ENCODE peak calls at places on chromosome 19, in ten cellular contexts. One of them, this sample, is unnamed.

GRCh38 chr19:1172353-1173159 is 1.5 kb downstream of the SBNO2 start:
- DNase-seq in activated T-helper 1 cell treated with anti-CD3 and anti-CD28 coated beads, Interleukin-12 subunit alpha, Interleukin-12 subunit beta, Interleukin-2, Interleukin-4 antibody, amounts not matched to agents 30 ng/mL and 10 ng/mL and 1 ng/mL, durations not matched to agents 14 hours and 24 hours and 36 hours: no peak
- DNase-seq in left cardiac atrium: peak; percentile 81
- DNase-seq in adipocyte: peak; percentile 78
- DNase-seq in neuronal stem cell: no peak
- DNase-seq in Peyer's patch: peak; percentile 73
- DNase-seq in CD8-positive, alpha-beta T cell: no peak
- DNase-seq in stimulated activated CD4-positive, alpha-beta T cell treated with anti-CD3 and anti-CD28 coated beads, Interleukin-15, amount 100 ng/mL, for 48 hours: no peak
- DNase-seq in T-cell: no peak
- DNase-seq in activated CD4-positive, CD25-positive, alpha-beta regulatory T cell: no peak
- DNase-seq in this sample: no peak

GRCh38 chr19:7843521-7843920 is 13.5 kb downstream of the EVI5L start:
- DNase-seq in left cardiac atrium: no peak
- DNase-seq in stimulated activated CD4-positive, alpha-beta T cell treated with anti-CD3 and anti-CD28 coated beads, Interleukin-15, amount 100 ng/mL, for 48 hours: no peak
- DNase-seq in T-cell: no peak
- DNase-seq in Peyer's patch: no peak
- DNase-seq in neuronal stem cell: no peak
- DNase-seq in CD8-positive, alpha-beta T cell: no peak
- DNase-seq in activated CD4-positive, CD25-positive, alpha-beta regulatory T cell: no peak
- DNase-seq in activated T-helper 1 cell treated with anti-CD3 and anti-CD28 coated beads, Interleukin-12 subunit alpha, Interleukin-12 subunit beta, Interleukin-2, Interleukin-4 antibody, amounts not matched to agents 30 ng/mL and 10 ng/mL and 1 ng/mL, durations not matched to agents 14 hours and 24 hours and 36 hours: no peak
- DNase-seq in adipocyte: no peak
- DNase-seq in this sample: no peak

GRCh38 chr19:13689050-13689449 is 75.3 kb upstream of the MRI1 start:
- DNase-seq in Peyer's patch: no peak
- DNase-seq in activated T-helper 1 cell treated with anti-CD3 and anti-CD28 coated beads, Interleukin-12 subunit alpha, Interleukin-12 subunit beta, Interleukin-2, Interleukin-4 antibody, amounts not matched to agents 30 ng/mL and 10 ng/mL and 1 ng/mL, durations not matched to agents 14 hours and 24 hours and 36 hours: no peak
- DNase-seq in neuronal stem cell: peak; percentile 14
- DNase-seq in adipocyte: peak; percentile 20
- DNase-seq in T-cell: no peak
- DNase-seq in CD8-positive, alpha-beta T cell: no peak
- DNase-seq in stimulated activated CD4-positive, alpha-beta T cell treated with anti-CD3 and anti-CD28 coated beads, Interleukin-15, amount 100 ng/mL, for 48 hours: no peak
- DNase-seq in activated CD4-positive, CD25-positive, alpha-beta regulatory T cell: no peak
- DNase-seq in left cardiac atrium: no peak
- DNase-seq in this sample: no peak

GRCh38 chr19:16571689-16572331 is 405 bp downstream of the SLC35E1 start:
- DNase-seq in activated T-helper 1 cell treated with anti-CD3 and anti-CD28 coated beads, Interleukin-12 subunit alpha, Interleukin-12 subunit beta, Interleukin-2, Interleukin-4 antibody, amounts not matched to agents 30 ng/mL and 10 ng/mL and 1 ng/mL, durations not matched to agents 14 hours and 24 hours and 36 hours: no peak
- DNase-seq in Peyer's patch: no peak
- DNase-seq in adipocyte: peak; percentile 57
- DNase-seq in T-cell: no peak
- DNase-seq in stimulated activated CD4-positive, alpha-beta T cell treated with anti-CD3 and anti-CD28 coated beads, Interleukin-15, amount 100 ng/mL, for 48 hours: no peak
- DNase-seq in neuronal stem cell: peak; percentile 24
- DNase-seq in CD8-positive, alpha-beta T cell: peak; percentile 33
- DNase-seq in left cardiac atrium: no peak
- DNase-seq in activated CD4-positive, CD25-positive, alpha-beta regulatory T cell: no peak
- DNase-seq in this sample: no peak

GRCh38 chr19:19461671-19462622 is 53.4 kb downstream of the TSSK6 start:
- DNase-seq in T-cell: no peak
- DNase-seq in stimulated activated CD4-positive, alpha-beta T cell treated with anti-CD3 and anti-CD28 coated beads, Interleukin-15, amount 100 ng/mL, for 48 hours: no peak
- DNase-seq in neuronal stem cell: peak; percentile 54
- DNase-seq in left cardiac atrium: peak; percentile 77
- DNase-seq in CD8-positive, alpha-beta T cell: peak; percentile 46
- DNase-seq in activated T-helper 1 cell treated with anti-CD3 and anti-CD28 coated beads, Interleukin-12 subunit alpha, Interleukin-12 subunit beta, Interleukin-2, Interleukin-4 antibody, amounts not matched to agents 30 ng/mL and 10 ng/mL and 1 ng/mL, durations not matched to agents 14 hours and 24 hours and 36 hours: no peak
- DNase-seq in activated CD4-positive, CD25-positive, alpha-beta regulatory T cell: no peak
- DNase-seq in adipocyte: peak; percentile 38
- DNase-seq in Peyer's patch: peak; percentile 61
- DNase-seq in this sample: no peak

GRCh38 chr19:2747349-2747748 is 7.5 kb upstream of the SLC39A3 start:
- DNase-seq in neuronal stem cell: no peak
- DNase-seq in adipocyte: no peak
- DNase-seq in T-cell: no peak
- DNase-seq in CD8-positive, alpha-beta T cell: no peak
- DNase-seq in stimulated activated CD4-positive, alpha-beta T cell treated with anti-CD3 and anti-CD28 coated beads, Interleukin-15, amount 100 ng/mL, for 48 hours: no peak
- DNase-seq in activated CD4-positive, CD25-positive, alpha-beta regulatory T cell: no peak
- DNase-seq in activated T-helper 1 cell treated with anti-CD3 and anti-CD28 coated beads, Interleukin-12 subunit alpha, Interleukin-12 subunit beta, Interleukin-2, Interleukin-4 antibody, amounts not matched to agents 30 ng/mL and 10 ng/mL and 1 ng/mL, durations not matched to agents 14 hours and 24 hours and 36 hours: no peak
- DNase-seq in Peyer's patch: no peak
- DNase-seq in left cardiac atrium: no peak
- DNase-seq in this sample: no peak

GRCh38 chr19:5172859-5173577 is 167.6 kb downstream of the PTPRS start:
- DNase-seq in T-cell: no peak
- DNase-seq in neuronal stem cell: no peak
- DNase-seq in activated T-helper 1 cell treated with anti-CD3 and anti-CD28 coated beads, Interleukin-12 subunit alpha, Interleukin-12 subunit beta, Interleukin-2, Interleukin-4 antibody, amounts not matched to agents 30 ng/mL and 10 ng/mL and 1 ng/mL, durations not matched to agents 14 hours and 24 hours and 36 hours: no peak
- DNase-seq in adipocyte: peak; percentile 97
- DNase-seq in Peyer's patch: no peak
- DNase-seq in CD8-positive, alpha-beta T cell: no peak
- DNase-seq in activated CD4-positive, CD25-positive, alpha-beta regulatory T cell: no peak
- DNase-seq in left cardiac atrium: no peak
- DNase-seq in stimulated activated CD4-positive, alpha-beta T cell treated with anti-CD3 and anti-CD28 coated beads, Interleukin-15, amount 100 ng/mL, for 48 hours: no peak
- DNase-seq in this sample: no peak

GRCh38 chr19:10461047-10461949 is 41.0 kb downstream of the PDE4A start:
- DNase-seq in adipocyte: peak; percentile 95
- DNase-seq in neuronal stem cell: peak; percentile 89
- DNase-seq in CD8-positive, alpha-beta T cell: peak; percentile 83
- DNase-seq in Peyer's patch: peak; percentile 97
- DNase-seq in activated T-helper 1 cell treated with anti-CD3 and anti-CD28 coated beads, Interleukin-12 subunit alpha, Interleukin-12 subunit beta, Interleukin-2, Interleukin-4 antibody, amounts not matched to agents 30 ng/mL and 10 ng/mL and 1 ng/mL, durations not matched to agents 14 hours and 24 hours and 36 hours: peak; percentile 81
- DNase-seq in activated CD4-positive, CD25-positive, alpha-beta regulatory T cell: peak; percentile 77
- DNase-seq in left cardiac atrium: peak; percentile 96
- DNase-seq in stimulated activated CD4-positive, alpha-beta T cell treated with anti-CD3 and anti-CD28 coated beads, Interleukin-15, amount 100 ng/mL, for 48 hours: peak; percentile 89
- DNase-seq in T-cell: peak; percentile 81
- DNase-seq in this sample: peak; percentile 93

GRCh38 chr19:2064395-2064787 is 13.3 kb upstream of the MKNK2 start:
- DNase-seq in Peyer's patch: no peak
- DNase-seq in activated T-helper 1 cell treated with anti-CD3 and anti-CD28 coated beads, Interleukin-12 subunit alpha, Interleukin-12 subunit beta, Interleukin-2, Interleukin-4 antibody, amounts not matched to agents 30 ng/mL and 10 ng/mL and 1 ng/mL, durations not matched to agents 14 hours and 24 hours and 36 hours: no peak
- DNase-seq in adipocyte: no peak
- DNase-seq in stimulated activated CD4-positive, alpha-beta T cell treated with anti-CD3 and anti-CD28 coated beads, Interleukin-15, amount 100 ng/mL, for 48 hours: no peak
- DNase-seq in left cardiac atrium: no peak
- DNase-seq in activated CD4-positive, CD25-positive, alpha-beta regulatory T cell: no peak
- DNase-seq in CD8-positive, alpha-beta T cell: no peak
- DNase-seq in neuronal stem cell: no peak
- DNase-seq in T-cell: no peak
- DNase-seq in this sample: no peak

GRCh38 chr19:39308531-39309304 is 11.9 kb downstream of the LRFN1 start:
- DNase-seq in CD8-positive, alpha-beta T cell: no peak
- DNase-seq in stimulated activated CD4-positive, alpha-beta T cell treated with anti-CD3 and anti-CD28 coated beads, Interleukin-15, amount 100 ng/mL, for 48 hours: no peak
- DNase-seq in neuronal stem cell: no peak
- DNase-seq in adipocyte: no peak
- DNase-seq in T-cell: no peak
- DNase-seq in left cardiac atrium: no peak
- DNase-seq in activated T-helper 1 cell treated with anti-CD3 and anti-CD28 coated beads, Interleukin-12 subunit alpha, Interleukin-12 subunit beta, Interleukin-2, Interleukin-4 antibody, amounts not matched to agents 30 ng/mL and 10 ng/mL and 1 ng/mL, durations not matched to agents 14 hours and 24 hours and 36 hours: no peak
- DNase-seq in Peyer's patch: no peak
- DNase-seq in activated CD4-positive, CD25-positive, alpha-beta regulatory T cell: no peak
- DNase-seq in this sample: no peak

GRCh38 chr19:15210323-15210774 is 9.6 kb upstream of the NOTCH3 start:
- DNase-seq in left cardiac atrium: peak; percentile 61
- DNase-seq in activated CD4-positive, CD25-positive, alpha-beta regulatory T cell: no peak
- DNase-seq in neuronal stem cell: no peak
- DNase-seq in T-cell: no peak
- DNase-seq in activated T-helper 1 cell treated with anti-CD3 and anti-CD28 coated beads, Interleukin-12 subunit alpha, Interleukin-12 subunit beta, Interleukin-2, Interleukin-4 antibody, amounts not matched to agents 30 ng/mL and 10 ng/mL and 1 ng/mL, durations not matched to agents 14 hours and 24 hours and 36 hours: no peak
- DNase-seq in stimulated activated CD4-positive, alpha-beta T cell treated with anti-CD3 and anti-CD28 coated beads, Interleukin-15, amount 100 ng/mL, for 48 hours: no peak
- DNase-seq in Peyer's patch: no peak
- DNase-seq in CD8-positive, alpha-beta T cell: no peak
- DNase-seq in adipocyte: peak; percentile 56
- DNase-seq in this sample: no peak

GRCh38 chr19:56601375-56601774 is 6.3 kb downstream of the ZNF71 start:
- DNase-seq in CD8-positive, alpha-beta T cell: no peak
- DNase-seq in stimulated activated CD4-positive, alpha-beta T cell treated with anti-CD3 and anti-CD28 coated beads, Interleukin-15, amount 100 ng/mL, for 48 hours: no peak
- DNase-seq in neuronal stem cell: no peak
- DNase-seq in adipocyte: no peak
- DNase-seq in activated T-helper 1 cell treated with anti-CD3 and anti-CD28 coated beads, Interleukin-12 subunit alpha, Interleukin-12 subunit beta, Interleukin-2, Interleukin-4 antibody, amounts not matched to agents 30 ng/mL and 10 ng/mL and 1 ng/mL, durations not matched to agents 14 hours and 24 hours and 36 hours: no peak
- DNase-seq in Peyer's patch: no peak
- DNase-seq in activated CD4-positive, CD25-positive, alpha-beta regulatory T cell: no peak
- DNase-seq in T-cell: no peak
- DNase-seq in left cardiac atrium: no peak
- DNase-seq in this sample: no peak

GRCh38 chr19:35346193-35347052 is 1.3 kb upstream of the FFAR1 start:
- DNase-seq in T-cell: peak; percentile 70
- DNase-seq in neuronal stem cell: no peak
- DNase-seq in Peyer's patch: peak; percentile 46
- DNase-seq in stimulated activated CD4-positive, alpha-beta T cell treated with anti-CD3 and anti-CD28 coated beads, Interleukin-15, amount 100 ng/mL, for 48 hours: peak; percentile 64
- DNase-seq in adipocyte: no peak
- DNase-seq in activated T-helper 1 cell treated with anti-CD3 and anti-CD28 coated beads, Interleukin-12 subunit alpha, Interleukin-12 subunit beta, Interleukin-2, Interleukin-4 antibody, amounts not matched to agents 30 ng/mL and 10 ng/mL and 1 ng/mL, durations not matched to agents 14 hours and 24 hours and 36 hours: peak; percentile 52
- DNase-seq in activated CD4-positive, CD25-positive, alpha-beta regulatory T cell: no peak
- DNase-seq in CD8-positive, alpha-beta T cell: peak; percentile 72
- DNase-seq in left cardiac atrium: no peak
- DNase-seq in this sample: peak; percentile 24

GRCh38 chr19:38274734-38275133 is 10.4 kb downstream of the SPINT2 start:
- DNase-seq in T-cell: no peak
- DNase-seq in adipocyte: no peak
- DNase-seq in Peyer's patch: no peak
- DNase-seq in activated T-helper 1 cell treated with anti-CD3 and anti-CD28 coated beads, Interleukin-12 subunit alpha, Interleukin-12 subunit beta, Interleukin-2, Interleukin-4 antibody, amounts not matched to agents 30 ng/mL and 10 ng/mL and 1 ng/mL, durations not matched to agents 14 hours and 24 hours and 36 hours: no peak
- DNase-seq in neuronal stem cell: no peak
- DNase-seq in CD8-positive, alpha-beta T cell: no peak
- DNase-seq in stimulated activated CD4-positive, alpha-beta T cell treated with anti-CD3 and anti-CD28 coated beads, Interleukin-15, amount 100 ng/mL, for 48 hours: no peak
- DNase-seq in activated CD4-positive, CD25-positive, alpha-beta regulatory T cell: no peak
- DNase-seq in left cardiac atrium: peak; percentile 47
- DNase-seq in this sample: no peak

GRCh38 chr19:16325161-16325527 is 518 bp downstream of the KLF2 start:
- DNase-seq in activated T-helper 1 cell treated with anti-CD3 and anti-CD28 coated beads, Interleukin-12 subunit alpha, Interleukin-12 subunit beta, Interleukin-2, Interleukin-4 antibody, amounts not matched to agents 30 ng/mL and 10 ng/mL and 1 ng/mL, durations not matched to agents 14 hours and 24 hours and 36 hours: peak; percentile 46
- DNase-seq in Peyer's patch: peak; percentile 59
- DNase-seq in adipocyte: peak; percentile 66
- DNase-seq in left cardiac atrium: no peak
- DNase-seq in T-cell: peak; percentile 45
- DNase-seq in CD8-positive, alpha-beta T cell: peak; percentile 64
- DNase-seq in neuronal stem cell: peak; percentile 17
- DNase-seq in stimulated activated CD4-positive, alpha-beta T cell treated with anti-CD3 and anti-CD28 coated beads, Interleukin-15, amount 100 ng/mL, for 48 hours: no peak
- DNase-seq in activated CD4-positive, CD25-positive, alpha-beta regulatory T cell: no peak
- DNase-seq in this sample: no peak

GRCh38 chr19:11195681-11196080 is 1.7 kb downstream of the KANK2 start:
- DNase-seq in stimulated activated CD4-positive, alpha-beta T cell treated with anti-CD3 and anti-CD28 coated beads, Interleukin-15, amount 100 ng/mL, for 48 hours: no peak
- DNase-seq in Peyer's patch: no peak
- DNase-seq in neuronal stem cell: no peak
- DNase-seq in activated T-helper 1 cell treated with anti-CD3 and anti-CD28 coated beads, Interleukin-12 subunit alpha, Interleukin-12 subunit beta, Interleukin-2, Interleukin-4 antibody, amounts not matched to agents 30 ng/mL and 10 ng/mL and 1 ng/mL, durations not matched to agents 14 hours and 24 hours and 36 hours: no peak
- DNase-seq in T-cell: no peak
- DNase-seq in CD8-positive, alpha-beta T cell: no peak
- DNase-seq in activated CD4-positive, CD25-positive, alpha-beta regulatory T cell: no peak
- DNase-seq in left cardiac atrium: no peak
- DNase-seq in adipocyte: no peak
- DNase-seq in this sample: no peak

GRCh38 chr19:5026706-5027273 is 57.9 kb downstream of the KDM4B start:
- DNase-seq in activated CD4-positive, CD25-positive, alpha-beta regulatory T cell: no peak
- DNase-seq in neuronal stem cell: no peak
- DNase-seq in Peyer's patch: no peak
- DNase-seq in adipocyte: peak; percentile 25
- DNase-seq in CD8-positive, alpha-beta T cell: no peak
- DNase-seq in stimulated activated CD4-positive, alpha-beta T cell treated with anti-CD3 and anti-CD28 coated beads, Interleukin-15, amount 100 ng/mL, for 48 hours: no peak
- DNase-seq in activated T-helper 1 cell treated with anti-CD3 and anti-CD28 coated beads, Interleukin-12 subunit alpha, Interleukin-12 subunit beta, Interleukin-2, Interleukin-4 antibody, amounts not matched to agents 30 ng/mL and 10 ng/mL and 1 ng/mL, durations not matched to agents 14 hours and 24 hours and 36 hours: no peak
- DNase-seq in left cardiac atrium: no peak
- DNase-seq in T-cell: no peak
- DNase-seq in this sample: no peak

GRCh38 chr19:19597809-19598306 is 20.6 kb downstream of the PBX4 start:
- DNase-seq in left cardiac atrium: no peak
- DNase-seq in activated T-helper 1 cell treated with anti-CD3 and anti-CD28 coated beads, Interleukin-12 subunit alpha, Interleukin-12 subunit beta, Interleukin-2, Interleukin-4 antibody, amounts not matched to agents 30 ng/mL and 10 ng/mL and 1 ng/mL, durations not matched to agents 14 hours and 24 hours and 36 hours: peak; percentile 73
- DNase-seq in CD8-positive, alpha-beta T cell: peak; percentile 53
- DNase-seq in adipocyte: no peak
- DNase-seq in neuronal stem cell: no peak
- DNase-seq in activated CD4-positive, CD25-positive, alpha-beta regulatory T cell: no peak
- DNase-seq in Peyer's patch: no peak
- DNase-seq in stimulated activated CD4-positive, alpha-beta T cell treated with anti-CD3 and anti-CD28 coated beads, Interleukin-15, amount 100 ng/mL, for 48 hours: peak; percentile 61
- DNase-seq in T-cell: peak; percentile 56
- DNase-seq in this sample: no peak

GRCh38 chr19:18507021-18507726 is 14.7 kb downstream of the ELL start:
- DNase-seq in adipocyte: no peak
- DNase-seq in left cardiac atrium: peak; percentile 53
- DNase-seq in stimulated activated CD4-positive, alpha-beta T cell treated with anti-CD3 and anti-CD28 coated beads, Interleukin-15, amount 100 ng/mL, for 48 hours: no peak
- DNase-seq in T-cell: no peak
- DNase-seq in Peyer's patch: peak; percentile 71
- DNase-seq in CD8-positive, alpha-beta T cell: no peak
- DNase-seq in neuronal stem cell: no peak
- DNase-seq in activated T-helper 1 cell treated with anti-CD3 and anti-CD28 coated beads, Interleukin-12 subunit alpha, Interleukin-12 subunit beta, Interleukin-2, Interleukin-4 antibody, amounts not matched to agents 30 ng/mL and 10 ng/mL and 1 ng/mL, durations not matched to agents 14 hours and 24 hours and 36 hours: no peak
- DNase-seq in activated CD4-positive, CD25-positive, alpha-beta regulatory T cell: no peak
- DNase-seq in this sample: no peak

GRCh38 chr19:49327878-49328544 is 3.0 kb upstream of the SLC6A16 start:
- DNase-seq in T-cell: peak; percentile 25
- DNase-seq in activated CD4-positive, CD25-positive, alpha-beta regulatory T cell: no peak
- DNase-seq in CD8-positive, alpha-beta T cell: peak; percentile 47
- DNase-seq in neuronal stem cell: no peak
- DNase-seq in adipocyte: peak; percentile 15
- DNase-seq in stimulated activated CD4-positive, alpha-beta T cell treated with anti-CD3 and anti-CD28 coated beads, Interleukin-15, amount 100 ng/mL, for 48 hours: no peak
- DNase-seq in left cardiac atrium: no peak
- DNase-seq in Peyer's patch: no peak
- DNase-seq in activated T-helper 1 cell treated with anti-CD3 and anti-CD28 coated beads, Interleukin-12 subunit alpha, Interleukin-12 subunit beta, Interleukin-2, Interleukin-4 antibody, amounts not matched to agents 30 ng/mL and 10 ng/mL and 1 ng/mL, durations not matched to agents 14 hours and 24 hours and 36 hours: peak; percentile 32
- DNase-seq in this sample: no peak

GRCh38 chr19:54532528-54532927 is 29.9 kb downstream of the LAIR2 start:
- DNase-seq in CD8-positive, alpha-beta T cell: no peak
- DNase-seq in neuronal stem cell: no peak
- DNase-seq in activated CD4-positive, CD25-positive, alpha-beta regulatory T cell: no peak
- DNase-seq in T-cell: peak; percentile 31
- DNase-seq in stimulated activated CD4-positive, alpha-beta T cell treated with anti-CD3 and anti-CD28 coated beads, Interleukin-15, amount 100 ng/mL, for 48 hours: no peak
- DNase-seq in Peyer's patch: no peak
- DNase-seq in activated T-helper 1 cell treated with anti-CD3 and anti-CD28 coated beads, Interleukin-12 subunit alpha, Interleukin-12 subunit beta, Interleukin-2, Interleukin-4 antibody, amounts not matched to agents 30 ng/mL and 10 ng/mL and 1 ng/mL, durations not matched to agents 14 hours and 24 hours and 36 hours: no peak
- DNase-seq in adipocyte: no peak
- DNase-seq in left cardiac atrium: no peak
- DNase-seq in this sample: no peak

GRCh38 chr19:55485439-55486011 is 537 bp downstream of the NAT14 start:
- DNase-seq in activated CD4-positive, CD25-positive, alpha-beta regulatory T cell: no peak
- DNase-seq in CD8-positive, alpha-beta T cell: no peak
- DNase-seq in stimulated activated CD4-positive, alpha-beta T cell treated with anti-CD3 and anti-CD28 coated beads, Interleukin-15, amount 100 ng/mL, for 48 hours: no peak
- DNase-seq in Peyer's patch: no peak
- DNase-seq in left cardiac atrium: peak; percentile 37
- DNase-seq in activated T-helper 1 cell treated with anti-CD3 and anti-CD28 coated beads, Interleukin-12 subunit alpha, Interleukin-12 subunit beta, Interleukin-2, Interleukin-4 antibody, amounts not matched to agents 30 ng/mL and 10 ng/mL and 1 ng/mL, durations not matched to agents 14 hours and 24 hours and 36 hours: no peak
- DNase-seq in T-cell: no peak
- DNase-seq in adipocyte: no peak
- DNase-seq in neuronal stem cell: no peak
- DNase-seq in this sample: no peak

GRCh38 chr19:49339364-49340068 is 4.3 kb downstream of the CD37 start:
- DNase-seq in activated CD4-positive, CD25-positive, alpha-beta regulatory T cell: no peak
- DNase-seq in stimulated activated CD4-positive, alpha-beta T cell treated with anti-CD3 and anti-CD28 coated beads, Interleukin-15, amount 100 ng/mL, for 48 hours: no peak
- DNase-seq in neuronal stem cell: peak; percentile 89
- DNase-seq in left cardiac atrium: peak; percentile 92
- DNase-seq in activated T-helper 1 cell treated with anti-CD3 and anti-CD28 coated beads, Interleukin-12 subunit alpha, Interleukin-12 subunit beta, Interleukin-2, Interleukin-4 antibody, amounts not matched to agents 30 ng/mL and 10 ng/mL and 1 ng/mL, durations not matched to agents 14 hours and 24 hours and 36 hours: no peak
- DNase-seq in T-cell: no peak
- DNase-seq in CD8-positive, alpha-beta T cell: no peak
- DNase-seq in adipocyte: peak; percentile 33
- DNase-seq in Peyer's patch: peak; percentile 75
- DNase-seq in this sample: peak; percentile 54

GRCh38 chr19:1471514-1472107 is 7.4 kb downstream of the C19orf25 start:
- DNase-seq in activated T-helper 1 cell treated with anti-CD3 and anti-CD28 coated beads, Interleukin-12 subunit alpha, Interleukin-12 subunit beta, Interleukin-2, Interleukin-4 antibody, amounts not matched to agents 30 ng/mL and 10 ng/mL and 1 ng/mL, durations not matched to agents 14 hours and 24 hours and 36 hours: no peak
- DNase-seq in CD8-positive, alpha-beta T cell: peak; percentile 32
- DNase-seq in stimulated activated CD4-positive, alpha-beta T cell treated with anti-CD3 and anti-CD28 coated beads, Interleukin-15, amount 100 ng/mL, for 48 hours: no peak
- DNase-seq in neuronal stem cell: no peak
- DNase-seq in left cardiac atrium: no peak
- DNase-seq in Peyer's patch: no peak
- DNase-seq in adipocyte: no peak
- DNase-seq in T-cell: no peak
- DNase-seq in activated CD4-positive, CD25-positive, alpha-beta regulatory T cell: no peak
- DNase-seq in this sample: no peak

GRCh38 chr19:56101095-56101494 is 20.0 kb downstream of the ZNF787 start:
- DNase-seq in neuronal stem cell: no peak
- DNase-seq in CD8-positive, alpha-beta T cell: no peak
- DNase-seq in left cardiac atrium: no peak
- DNase-seq in T-cell: no peak
- DNase-seq in activated T-helper 1 cell treated with anti-CD3 and anti-CD28 coated beads, Interleukin-12 subunit alpha, Interleukin-12 subunit beta, Interleukin-2, Interleukin-4 antibody, amounts not matched to agents 30 ng/mL and 10 ng/mL and 1 ng/mL, durations not matched to agents 14 hours and 24 hours and 36 hours: no peak
- DNase-seq in activated CD4-positive, CD25-positive, alpha-beta regulatory T cell: no peak
- DNase-seq in stimulated activated CD4-positive, alpha-beta T cell treated with anti-CD3 and anti-CD28 coated beads, Interleukin-15, amount 100 ng/mL, for 48 hours: no peak
- DNase-seq in Peyer's patch: no peak
- DNase-seq in adipocyte: no peak
- DNase-seq in this sample: no peak

GRCh38 chr19:54462072-54462712 is 1.4 kb downstream of the LENG9 start:
- DNase-seq in stimulated activated CD4-positive, alpha-beta T cell treated with anti-CD3 and anti-CD28 coated beads, Interleukin-15, amount 100 ng/mL, for 48 hours: no peak
- DNase-seq in activated CD4-positive, CD25-positive, alpha-beta regulatory T cell: no peak
- DNase-seq in adipocyte: no peak
- DNase-seq in activated T-helper 1 cell treated with anti-CD3 and anti-CD28 coated beads, Interleukin-12 subunit alpha, Interleukin-12 subunit beta, Interleukin-2, Interleukin-4 antibody, amounts not matched to agents 30 ng/mL and 10 ng/mL and 1 ng/mL, durations not matched to agents 14 hours and 24 hours and 36 hours: no peak
- DNase-seq in left cardiac atrium: peak; percentile 41
- DNase-seq in Peyer's patch: no peak
- DNase-seq in neuronal stem cell: no peak
- DNase-seq in T-cell: no peak
- DNase-seq in CD8-positive, alpha-beta T cell: no peak
- DNase-seq in this sample: no peak

GRCh38 chr19:32380269-32380668 is 25.3 kb upstream of the DPY19L3 start:
- DNase-seq in Peyer's patch: no peak
- DNase-seq in activated CD4-positive, CD25-positive, alpha-beta regulatory T cell: no peak
- DNase-seq in T-cell: no peak
- DNase-seq in adipocyte: no peak
- DNase-seq in CD8-positive, alpha-beta T cell: no peak
- DNase-seq in stimulated activated CD4-positive, alpha-beta T cell treated with anti-CD3 and anti-CD28 coated beads, Interleukin-15, amount 100 ng/mL, for 48 hours: no peak
- DNase-seq in left cardiac atrium: no peak
- DNase-seq in neuronal stem cell: no peak
- DNase-seq in activated T-helper 1 cell treated with anti-CD3 and anti-CD28 coated beads, Interleukin-12 subunit alpha, Interleukin-12 subunit beta, Interleukin-2, Interleukin-4 antibody, amounts not matched to agents 30 ng/mL and 10 ng/mL and 1 ng/mL, durations not matched to agents 14 hours and 24 hours and 36 hours: no peak
- DNase-seq in this sample: no peak

GRCh38 chr19:10184636-10185035 is 10.1 kb downstream of the DNMT1 start:
- DNase-seq in left cardiac atrium: no peak
- DNase-seq in activated T-helper 1 cell treated with anti-CD3 and anti-CD28 coated beads, Interleukin-12 subunit alpha, Interleukin-12 subunit beta, Interleukin-2, Interleukin-4 antibody, amounts not matched to agents 30 ng/mL and 10 ng/mL and 1 ng/mL, durations not matched to agents 14 hours and 24 hours and 36 hours: no peak
- DNase-seq in activated CD4-positive, CD25-positive, alpha-beta regulatory T cell: no peak
- DNase-seq in CD8-positive, alpha-beta T cell: no peak
- DNase-seq in stimulated activated CD4-positive, alpha-beta T cell treated with anti-CD3 and anti-CD28 coated beads, Interleukin-15, amount 100 ng/mL, for 48 hours: no peak
- DNase-seq in T-cell: no peak
- DNase-seq in Peyer's patch: no peak
- DNase-seq in neuronal stem cell: no peak
- DNase-seq in adipocyte: no peak
- DNase-seq in this sample: no peak